ENCODE peak calls at places on chromosomes 13 and 19, in ten cellular contexts. V, K, M, E, G, O, A, R, Q and U are unnamed samples.

GRCh38 chr19:43574424-43575155 is 737 bp downstream of the XRCC1 start:
- DNase-seq in E (no peak), R (no peak), M (peak), V (peak), Q (no peak), K (peak), G (no peak), O (no peak), A (no peak), U (no peak)

GRCh38 chr19:57664269-57665127 is 4.2 kb upstream of the ZSCAN4 start:
- DNase-seq in Q (peak), G (peak), V (peak), O (peak), K (peak), E (peak), R (no peak), A (no peak), M (peak), U (peak)

GRCh38 chr19:7983995-7984837 is 21.2 kb downstream of the ELAVL1 start:
- DNase-seq in E (no peak), K (no peak), G (no peak), V (no peak), M (no peak), R (no peak), A (no peak), Q (no peak), O (no peak), U (no peak)

GRCh38 chr19:18777725-18778389 is 13.2 kb downstream of the COMP start:
- DNase-seq in G (no peak), E (no peak), O (peak), R (no peak), A (no peak), M (no peak), Q (no peak), K (no peak), V (no peak), U (no peak)

GRCh38 chr19:36460046-36460445 is 29.3 kb downstream of the ZNF566 start:
- DNase-seq in K (peak), E (no peak), Q (no peak), M (no peak), G (no peak), A (no peak), V (no peak), O (no peak), R (no peak), U (no peak)

GRCh38 chr13:105804561-105805190 is 730.8 kb downstream of the EFNB2 start:
- DNase-seq in V (no peak), G (no peak), M (peak), R (no peak), E (no peak), O (no peak), Q (no peak), K (peak), A (no peak), U (no peak)

GRCh38 chr13:93262729-93263128 is 36.1 kb downstream of the GPC6 start:
- DNase-seq in E (no peak), K (peak), A (no peak), Q (no peak), M (peak), V (no peak), R (no peak), G (no peak), O (no peak), U (no peak)

GRCh38 chr13:27304611-27305010 is 34.0 kb downstream of the RASL11A start:
- DNase-seq in K (no peak), O (no peak), G (no peak), A (no peak), E (no peak), V (no peak), M (no peak), R (no peak), Q (no peak), U (no peak)

GRCh38 chr13:78593652-78594494 is 9.5 kb downstream of the POU4F1 start:
- DNase-seq in V (no peak), O (no peak), E (no peak), M (no peak), R (no peak), A (no peak), K (no peak), Q (peak), G (no peak), U (no peak)

GRCh38 chr19:9289231-9289884 is 20.3 kb downstream of the ZNF699 start:
- DNase-seq in Q (no peak), R (no peak), A (no peak), O (no peak), G (no peak), K (no peak), M (no peak), E (no peak), V (no peak), U (no peak)

GRCh38 chr19:11268783-11269267 is 6.5 kb upstream of the DOCK6 start:
- DNase-seq in V (peak), A (no peak), M (peak), K (peak), E (no peak), R (no peak), G (peak), Q (no peak), O (no peak), U (no peak)

GRCh38 chr19:4844348-4845179 is 13.1 kb upstream of the TICAM1 start:
- DNase-seq in G (no peak), M (no peak), A (no peak), R (peak), O (no peak), K (no peak), Q (no peak), V (no peak), E (no peak), U (no peak)

GRCh38 chr19:40559394-40559793 is 17.3 kb upstream of the SHKBP1 start:
- DNase-seq in E (no peak), A (no peak), M (no peak), R (no peak), K (no peak), V (no peak), O (no peak), G (no peak), Q (no peak), U (no peak)

GRCh38 chr13:96984061-96984508 is 10.2 kb downstream of the OXGR1 start:
- DNase-seq in A (no peak), O (peak), E (peak), R (peak), Q (peak), M (no peak), G (peak), V (no peak), K (no peak), U (no peak)
- TF ChIP-seq CTCF in A (no peak), O (no peak), E (peak), R (no peak), Q (peak), M (peak), G (no peak), V (no peak), K (no peak), U (peak)

GRCh38 chr13:76226941-76227340 is 590.8 kb downstream of the LMO7 start:
- DNase-seq in V (no peak), G (no peak), M (no peak), K (no peak), E (no peak), A (no peak), Q (no peak), O (no peak), R (no peak), U (no peak)

GRCh38 chr13:76223999-76224398 is 587.9 kb downstream of the LMO7 start:
- DNase-seq in K (no peak), G (no peak), R (no peak), O (no peak), V (no peak), Q (no peak), M (peak), A (no peak), E (no peak), U (no peak)

GRCh38 chr13:76222511-76222910 is 586.4 kb downstream of the LMO7 start:
- DNase-seq in M (peak), R (no peak), G (no peak), E (no peak), V (no peak), Q (no peak), O (no peak), K (peak), A (no peak), U (no peak)

GRCh38 chr13:76225815-76226489 is 589.8 kb downstream of the LMO7 start:
- DNase-seq in A (no peak), Q (no peak), E (peak), O (no peak), G (no peak), K (peak), R (no peak), M (peak), V (no peak), U (no peak)

DNA sequence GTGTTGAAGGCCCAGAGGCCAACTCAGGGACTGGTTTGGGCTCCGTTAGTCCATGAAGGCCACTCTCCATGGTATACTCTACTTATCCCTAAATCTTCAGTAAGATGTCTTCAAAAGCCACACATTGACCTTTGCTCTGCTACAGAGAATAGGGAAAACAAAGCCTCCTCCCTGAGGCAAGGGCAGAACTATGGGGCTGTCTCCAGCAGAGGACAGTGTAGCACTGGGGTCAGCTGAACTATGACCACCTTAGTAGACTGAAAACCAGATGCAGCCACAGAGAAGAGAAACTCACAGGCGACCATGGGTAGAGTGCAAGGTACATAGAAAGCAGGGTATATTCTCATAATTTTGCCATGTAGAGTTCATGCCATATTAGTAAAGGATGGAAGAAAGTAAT is 587.4 kb downstream of the LMO7 start:
- DNase-seq in G (no peak), E (no peak), A (no peak), O (no peak), V (no peak), M (no peak), R (no peak), Q (peak), K (no peak), U (no peak)
- TF ChIP-seq CTCF in G (no peak), E (peak), A (no peak), O (no peak), V (no peak), M (peak), R (no peak), Q (peak), K (no peak), U (no peak)

DNA sequence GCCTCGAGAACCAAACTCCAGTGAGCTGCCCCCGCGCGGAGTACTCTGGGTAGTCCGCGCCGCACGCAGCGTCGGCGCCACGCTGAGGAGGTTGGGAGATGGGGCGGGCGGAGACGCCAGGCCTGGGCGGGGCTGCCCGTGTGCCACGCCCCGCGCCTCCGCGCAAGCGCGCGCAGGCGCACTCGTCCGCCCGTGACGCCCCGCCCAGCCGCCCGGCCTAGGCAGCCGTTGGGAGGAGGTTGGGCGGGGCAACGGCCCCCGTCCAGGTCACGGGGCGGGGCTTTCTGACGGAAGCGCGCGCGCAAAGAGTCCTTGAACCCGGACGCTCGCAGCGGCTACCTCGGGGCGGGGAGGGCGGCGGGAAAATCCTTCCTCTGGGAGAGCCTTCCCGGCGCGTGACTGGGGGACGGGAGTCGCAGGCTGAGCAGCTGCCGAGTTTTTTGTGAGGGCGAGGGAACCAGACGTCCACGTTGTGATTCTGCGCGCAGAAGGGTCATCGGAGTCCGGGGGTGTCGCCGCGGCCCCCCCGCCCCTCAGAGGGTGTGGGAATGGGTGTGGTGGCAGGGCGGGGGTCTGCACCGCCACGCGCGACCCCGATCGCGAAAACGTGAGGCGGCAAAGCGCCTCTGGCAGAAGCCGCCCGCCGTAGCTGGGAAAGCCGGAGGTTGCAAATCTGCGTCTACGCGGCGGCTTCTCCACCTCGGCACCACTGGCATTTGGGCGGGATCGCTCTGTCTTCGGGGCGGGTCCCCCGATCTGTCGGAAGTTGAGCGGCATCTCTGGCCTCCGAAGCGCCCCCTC is at the start of gene MED26:
- DNase-seq in V (peak), Q (peak), O (peak), M (peak), A (peak), K (peak), E (peak), R (peak), G (peak), U (peak)
- TF ChIP-seq CTCF in V (peak), Q (no peak), O (no peak), M (no peak), A (no peak), K (no peak), E (no peak), R (no peak), G (no peak), U (peak)

GRCh38 chr19:51108066-51108804 is at the start of gene CTU1:
- DNase-seq in R (peak), M (peak), G (peak), V (peak), E (peak), A (peak), Q (peak), K (peak), O (peak), U (peak)
- TF ChIP-seq CTCF in R (no peak), M (no peak), G (no peak), V (peak), E (no peak), A (no peak), Q (no peak), K (no peak), O (no peak), U (no peak)

GRCh38 chr19:38070573-38070972 is 153.4 kb downstream of the DPF1 start:
- DNase-seq in E (no peak), V (no peak), G (no peak), Q (no peak), M (peak), O (no peak), K (peak), R (no peak), A (no peak), U (no peak)

GRCh38 chr19:38072776-38073411 is 151.1 kb downstream of the DPF1 start:
- DNase-seq in G (no peak), R (no peak), E (no peak), V (no peak), O (no peak), A (no peak), M (peak), Q (no peak), K (no peak), U (no peak)

GRCh38 chr19:38071647-38072046 is 152.4 kb downstream of the DPF1 start:
- DNase-seq in R (no peak), A (no peak), E (no peak), M (no peak), O (no peak), G (no peak), Q (no peak), V (no peak), K (no peak), U (no peak)

GRCh38 chr19:38076337-38076736 is 147.7 kb downstream of the DPF1 start:
- DNase-seq in M (no peak), O (no peak), V (no peak), A (no peak), R (no peak), Q (no peak), G (no peak), K (no peak), E (no peak), U (no peak)

DNA sequence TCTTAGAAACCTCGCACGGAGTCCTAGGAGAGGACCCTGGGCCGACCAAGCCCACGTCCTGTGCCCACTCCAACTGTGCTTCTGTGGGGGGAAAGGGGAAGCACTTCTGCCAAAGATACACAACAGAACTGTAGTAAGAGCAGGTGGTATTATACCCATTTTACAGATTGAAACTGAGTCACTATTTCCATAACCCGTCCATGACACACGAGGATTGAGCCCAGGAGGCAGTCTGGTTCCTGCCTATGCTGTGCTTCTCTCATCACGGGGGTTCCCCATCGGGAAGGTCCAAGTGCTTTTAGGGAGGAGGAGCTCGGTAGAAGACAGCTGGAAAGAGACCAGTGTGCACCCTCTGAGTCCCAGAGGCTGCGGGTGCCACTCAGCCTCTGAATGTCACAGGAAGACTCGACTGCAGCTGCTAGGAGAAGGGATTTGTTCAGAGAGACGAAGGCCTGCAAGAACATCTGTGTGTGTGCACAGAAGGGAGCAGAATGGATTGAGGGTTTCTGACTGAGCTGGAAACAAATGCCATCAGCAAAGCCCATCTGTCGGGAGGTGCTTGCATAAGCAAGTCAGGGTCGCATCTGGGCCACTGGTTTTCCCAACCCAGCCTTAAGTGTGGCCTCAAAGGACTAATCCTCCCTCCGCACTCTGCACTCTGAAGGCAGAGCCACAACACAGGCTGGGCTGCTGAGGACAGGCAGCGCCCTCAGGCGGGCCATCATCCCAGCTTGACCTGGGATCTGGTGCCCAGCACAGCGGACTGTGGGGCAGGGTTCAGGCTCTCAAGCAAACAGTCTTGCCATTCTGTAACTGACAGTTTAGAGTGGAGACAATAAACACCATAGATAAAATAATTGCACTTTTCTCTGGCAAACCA is 150.0 kb downstream of the DPF1 start:
- DNase-seq in K (no peak), R (no peak), Q (peak), G (no peak), M (no peak), A (no peak), E (peak), O (no peak), V (no peak), U (no peak)
- TF ChIP-seq CTCF in K (no peak), R (no peak), Q (peak), G (no peak), M (peak), A (no peak), E (peak), O (no peak), V (no peak), U (no peak)

DNA sequence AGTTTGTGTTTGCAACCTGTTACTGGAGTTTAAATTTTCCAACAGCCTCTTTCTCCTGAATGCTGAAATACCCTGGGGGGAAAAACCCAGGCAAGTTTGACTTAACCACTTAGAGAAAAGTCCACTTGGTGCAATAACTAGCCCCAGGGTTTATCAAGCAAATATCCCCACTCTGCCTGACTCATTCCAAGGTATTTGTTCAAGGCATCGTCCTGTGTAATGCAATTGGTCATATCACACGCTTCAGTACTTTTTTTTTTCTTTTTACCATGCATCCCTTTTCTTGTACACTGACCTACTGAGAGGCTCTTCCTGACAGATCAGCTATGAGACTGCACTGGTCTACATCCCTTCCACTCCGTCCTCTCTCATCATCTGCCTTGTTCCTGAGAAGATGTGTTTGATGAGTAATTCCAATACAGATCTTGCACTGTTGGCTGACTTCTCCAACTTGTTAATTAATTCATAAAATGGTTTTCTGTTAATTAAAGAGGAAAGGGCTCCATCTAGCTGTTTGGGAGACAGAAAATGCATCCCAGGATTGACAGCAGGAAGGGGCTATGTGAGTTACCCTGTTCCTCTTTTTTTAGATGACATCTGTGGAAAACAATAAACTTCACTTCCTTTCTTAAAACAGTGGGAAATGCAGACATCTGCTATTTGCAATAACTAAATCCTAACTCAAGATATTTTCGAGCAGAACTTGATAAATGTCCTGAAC is 212.6 kb upstream of the IRS2 start:
- DNase-seq in E (peak), Q (no peak), M (peak), O (no peak), A (no peak), R (no peak), K (peak), V (no peak), G (no peak), U (no peak)
- TF ChIP-seq CTCF in E (no peak), Q (no peak), M (no peak), O (no peak), A (no peak), R (no peak), K (no peak), V (no peak), G (no peak), U (no peak)

DNA sequence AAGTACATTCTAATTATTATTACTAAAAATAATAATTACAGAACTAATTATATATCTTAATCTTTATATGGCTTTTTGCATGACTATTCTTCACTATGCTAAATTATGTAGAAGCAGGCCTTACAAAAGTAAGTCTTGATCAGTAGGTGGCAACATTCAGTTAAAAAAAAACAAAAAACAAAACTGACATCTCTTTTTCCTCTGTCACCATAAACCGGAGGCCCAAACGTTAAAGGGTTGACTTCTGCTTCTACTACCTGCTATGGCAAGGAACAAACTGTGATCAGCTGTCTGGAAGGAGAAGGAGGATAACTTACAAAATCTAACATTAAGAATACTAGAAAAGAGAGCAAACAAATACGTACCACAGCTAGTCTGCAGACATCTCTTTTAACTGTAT is 1525.6 kb downstream of the SLITRK1 start:
- DNase-seq in K (no peak), M (no peak), R (no peak), E (no peak), G (no peak), O (no peak), A (no peak), V (no peak), Q (no peak), U (no peak)
- TF ChIP-seq CTCF in K (no peak), M (no peak), R (no peak), E (peak), G (no peak), O (no peak), A (no peak), V (no peak), Q (peak), U (no peak)